ENCODE peak calls at places on chromosomes 2 and 18, in four cellular contexts. Y, D, L and Z are unnamed samples.
A peak's percentile ranks its signal among the peaks of the same experiment; 100 is the strongest.

GRCh38 chr2:46645681-46646162 is 166.4 kb downstream of the TMEM247 start:
- DNase-seq in Y (no peak), D (no peak), L (peak; percentile 89), Z (no peak)

GRCh38 chr2:39516347-39517101 is 79.4 kb upstream of the MAP4K3 start:
- DNase-seq in Y (no peak), D (peak; percentile 76), L (no peak), Z (no peak)

GRCh38 chr2:199932312-199932855 is 21.3 kb downstream of the C2orf69 start:
- DNase-seq in Y (no peak), D (no peak), L (no peak), Z (no peak)

GRCh38 chr2:85804026-85804425 is 50.2 kb downstream of the ATOH8 start:
- DNase-seq in Y (no peak), D (no peak), L (no peak), Z (no peak)

GRCh38 chr18:28331551-28331950 is 154.6 kb upstream of the CDH2 start:
- DNase-seq in Y (no peak), D (no peak), L (no peak), Z (no peak)

GRCh38 chr18:12327510-12328178 is 19.6 kb downstream of the TUBB6 start:
- DNase-seq in Y (peak; percentile 91), D (peak; percentile 82), L (peak; percentile 76), Z (peak; percentile 54)

GRCh38 chr2:189129971-189130370 is 49.6 kb downstream of the COL5A2 start:
- DNase-seq in Y (peak; percentile 72), D (no peak), L (peak; percentile 59), Z (no peak)

GRCh38 chr2:20942538-20943223 is 101.2 kb downstream of the APOB start:
- DNase-seq in Y (no peak), D (no peak), L (no peak), Z (no peak)

GRCh38 chr2:222797308-222797707 is 63.5 kb upstream of the ACSL3 start:
- DNase-seq in Y (no peak), D (no peak), L (no peak), Z (no peak)

GRCh38 chr2:234996041-234996440 is 44.2 kb downstream of the SH3BP4 start:
- DNase-seq in Y (no peak), D (no peak), L (no peak), Z (no peak)
- H3K27ac ChIP-seq in Y (peak overlapping the region; percentile 80), D (no peak overlapping the region), L (peak overlapping the region; percentile 31), Z (no peak overlapping the region)

GRCh38 chr18:3713708-3714107 is 263.7 kb downstream of the TGIF1 start:
- DNase-seq in Y (no peak), D (no peak), L (no peak), Z (no peak)

GRCh38 chr18:3713166-3713565 is 263.2 kb downstream of the TGIF1 start:
- DNase-seq in Y (no peak), D (no peak), L (no peak), Z (no peak)

GRCh38 chr18:3717626-3718025 is 267.7 kb downstream of the TGIF1 start:
- DNase-seq in Y (no peak), D (no peak), L (no peak), Z (no peak)

GRCh38 chr18:3716116-3716660 is 266.2 kb downstream of the TGIF1 start:
- DNase-seq in Y (no peak), D (no peak), L (no peak), Z (no peak)

GRCh38 chr18:3715223-3716080 is 265.5 kb downstream of the TGIF1 start:
- DNase-seq in Y (no peak), D (no peak), L (no peak), Z (no peak)
- H3K27me3 ChIP-seq in Y (peaks cover 9% of the 10 kb centered on the region), D (no peaks in the 10 kb centered on the region), L (no peaks in the 10 kb centered on the region), Z (peaks cover 4% of the 10 kb centered on the region)

GRCh38 chr2:68767031-68767961 is 32.7 kb downstream of the ARHGAP25 start:
- DNase-seq in Y (no peak), D (no peak), L (no peak), Z (peak; percentile 63)
- H3K27ac ChIP-seq in Y (no peak overlapping the region), D (no peak overlapping the region), L (no peak overlapping the region), Z (peak overlapping the region; percentile 49)

DNA sequence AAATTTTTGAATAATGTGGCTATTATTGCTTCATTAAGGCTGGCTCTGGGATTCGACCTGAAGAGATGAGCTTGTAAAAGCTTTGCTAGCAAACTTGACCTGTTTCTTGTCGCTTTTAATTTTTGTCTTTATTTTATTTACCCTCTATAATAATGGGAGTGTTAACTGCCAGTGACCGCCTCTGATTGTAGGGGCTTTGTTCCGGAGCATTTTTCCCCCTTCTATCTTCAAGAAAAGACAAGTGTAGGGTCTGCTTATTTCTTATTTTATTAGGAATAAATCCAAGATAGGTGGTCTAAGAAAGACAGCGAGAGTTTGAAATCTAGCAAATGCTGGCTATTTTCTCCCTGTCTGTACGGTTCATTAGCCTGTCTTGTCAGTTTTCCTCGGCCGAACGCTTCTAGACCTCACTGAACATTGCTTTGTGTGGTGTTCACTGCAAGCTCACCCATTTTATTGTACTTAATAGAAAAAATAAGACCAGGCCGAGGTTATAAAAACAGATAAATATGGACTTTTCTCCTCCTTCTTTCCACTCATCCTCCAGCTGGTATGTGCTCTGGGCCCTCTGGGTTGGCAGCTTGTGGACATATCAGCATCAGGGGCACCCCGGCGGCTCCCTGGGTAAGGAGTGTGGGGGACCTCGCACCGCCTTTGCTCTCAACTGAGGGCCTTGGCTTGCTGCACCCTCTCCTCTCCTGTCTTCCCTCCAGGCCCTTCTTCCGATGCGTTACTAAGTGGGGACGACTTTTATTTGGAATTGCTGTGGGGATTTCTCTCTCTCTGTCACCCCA is 8.5 kb downstream of the MEIS1 start:
- DNase-seq in Y (no peak), D (no peak), L (no peak), Z (no peak)
- H3K27me3 ChIP-seq in Y (no peaks in the 10 kb centered on the region), D (peaks cover 68% of the 10 kb centered on the region), L (no peaks in the 10 kb centered on the region), Z (peaks cover 11% of the 10 kb centered on the region)

DNA sequence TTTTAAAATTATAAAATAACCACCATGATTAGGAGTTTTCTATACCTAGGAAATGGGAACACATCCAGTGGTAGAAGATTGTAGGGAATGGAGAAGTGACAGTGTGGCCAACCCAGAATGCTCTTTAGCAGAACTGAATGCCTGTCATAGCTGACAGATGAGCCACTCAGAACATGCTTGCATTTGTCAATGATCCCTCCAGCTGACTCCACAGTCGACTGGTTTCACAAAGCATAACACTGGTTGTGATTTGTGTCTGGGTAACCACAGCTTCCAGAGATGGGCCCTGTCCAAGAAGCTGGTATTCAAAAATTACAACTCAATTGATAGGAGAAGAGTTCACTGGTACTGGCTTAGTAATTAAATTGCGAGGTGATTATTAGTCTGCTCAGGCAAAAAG is 9.0 kb upstream of the CTIF start:
- DNase-seq in Y (peak; percentile 85), D (no peak), L (peak; percentile 76), Z (no peak)
- H3K27ac ChIP-seq in Y (peak overlapping the region; percentile 81), D (no peak overlapping the region), L (no peak overlapping the region), Z (no peak overlapping the region)

GRCh38 chr2:191691016-191691725 is 13.2 kb downstream of the NABP1 start:
- DNase-seq in Y (peak; percentile 59), D (peak; percentile 63), L (peak; percentile 63), Z (no peak)
- H3K27me3 ChIP-seq in Y (peaks cover 6% of the 10 kb centered on the region), D (no peaks in the 10 kb centered on the region), L (no peaks in the 10 kb centered on the region), Z (no peaks in the 10 kb centered on the region)

GRCh38 chr18:74570266-74570665 is 27.4 kb upstream of the ZNF407 start:
- DNase-seq in Y (no peak), D (no peak), L (no peak), Z (no peak)
- H3K27ac ChIP-seq in Y (no peak overlapping the region), D (no peak overlapping the region), L (no peak overlapping the region), Z (no peak overlapping the region)

DNA sequence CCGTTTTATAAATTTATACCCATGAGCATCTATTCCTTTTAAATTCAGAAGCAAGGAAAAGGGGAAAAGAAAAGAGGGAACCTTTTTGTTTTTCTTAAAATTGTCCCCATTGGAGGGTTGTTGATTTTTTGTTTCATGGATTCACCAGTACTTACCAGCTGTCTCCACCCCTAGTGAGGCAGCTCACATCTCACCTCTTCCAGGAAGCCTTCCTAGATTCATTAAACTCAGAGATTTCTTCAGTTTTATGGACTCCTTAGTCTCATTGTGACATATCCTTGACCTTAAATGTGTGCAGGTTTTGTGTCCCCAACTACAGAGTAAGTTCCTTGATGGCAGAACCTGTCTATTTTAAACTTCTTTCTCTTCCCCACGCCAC is 35.9 kb downstream of the EFR3B start:
- DNase-seq in Y (no peak), D (no peak), L (no peak), Z (no peak)
- H3K27me3 ChIP-seq in Y (peaks cover 36% of the 10 kb centered on the region), D (no peaks in the 10 kb centered on the region), L (peaks cover 44% of the 10 kb centered on the region), Z (no peaks in the 10 kb centered on the region)

DNA sequence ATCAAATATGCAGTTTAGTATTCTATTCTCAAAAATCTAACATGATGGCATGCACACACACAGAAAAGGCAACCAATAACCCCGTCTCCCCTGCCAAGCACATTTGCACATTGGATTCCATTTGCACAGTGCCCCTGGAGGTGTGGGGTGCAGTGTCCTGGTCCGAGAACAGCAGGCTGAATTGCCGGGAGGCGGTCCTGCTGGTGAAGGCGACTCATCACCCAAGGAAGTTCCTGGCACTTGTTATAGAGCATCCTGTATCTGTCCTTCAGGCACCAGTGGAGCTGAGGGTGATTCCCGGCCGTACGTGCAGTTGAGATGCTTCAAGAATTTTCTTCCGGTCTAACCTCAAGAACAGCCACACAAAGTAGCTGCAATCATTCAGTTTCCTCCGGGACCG is 73.0 kb upstream of the RAB12 start:
- DNase-seq in Y (no peak), D (no peak), L (peak; percentile 6), Z (no peak)
- H3K27ac ChIP-seq in Y (no peak overlapping the region), D (no peak overlapping the region), L (no peak overlapping the region), Z (no peak overlapping the region)

GRCh38 chr2:104854507-104855173 is 725 bp downstream of the POU3F3 start:
- DNase-seq in Y (no peak), D (no peak), L (no peak), Z (no peak)

GRCh38 chr2:104853401-104853925 is 452 bp upstream of the POU3F3 start:
- DNase-seq in Y (no peak), D (no peak), L (no peak), Z (no peak)

GRCh38 chr2:104855174-104856085 is 1.5 kb downstream of the POU3F3 start:
- DNase-seq in Y (no peak), D (no peak), L (no peak), Z (no peak)

GRCh38 chr2:104852161-104852689 is 1.7 kb upstream of the POU3F3 start:
- DNase-seq in Y (no peak), D (no peak), L (no peak), Z (no peak)

GRCh38 chr2:104853926-104854506 is at the start of gene POU3F3:
- DNase-seq in Y (peak; percentile 72), D (peak; percentile 94), L (no peak), Z (peak; percentile 25)
- H3K27me3 ChIP-seq in Y (peaks cover 65% of the 10 kb centered on the region), D (peaks cover 49% of the 10 kb centered on the region), L (peaks cover 61% of the 10 kb centered on the region), Z (peaks cover 54% of the 10 kb centered on the region)